ENCODE peak calls at places on chromosomes 1 and 21, in five cellular contexts. One of them, this sample, is unnamed.

GRCh38 chr21:34834307-34834706 is 165.5 kb downstream of the CLIC6 start:
- DNase-seq in heart right ventricle: no peak
- DNase-seq in astrocyte: no peak
- DNase-seq in neural crest cell: no peak
- DNase-seq in GM12865: no peak
- DNase-seq in this sample: no peak

GRCh38 chr1:155893389-155894142 is 17.6 kb downstream of the RIT1 start:
- DNase-seq in heart right ventricle: peak; percentile 52
- DNase-seq in astrocyte: peak; percentile 85
- DNase-seq in neural crest cell: no peak
- DNase-seq in GM12865: no peak
- DNase-seq in this sample: no peak

GRCh38 chr1:15426492-15427279 is 11.6 kb upstream of the CTRC start:
- DNase-seq in heart right ventricle: no peak
- DNase-seq in astrocyte: peak; percentile 53
- DNase-seq in neural crest cell: no peak
- DNase-seq in GM12865: no peak
- DNase-seq in this sample: no peak

GRCh38 chr1:175402336-175402735 is 209.8 kb upstream of the KIAA0040 start:
- DNase-seq in heart right ventricle: no peak
- DNase-seq in astrocyte: no peak
- DNase-seq in neural crest cell: no peak
- DNase-seq in GM12865: no peak
- DNase-seq in this sample: no peak

GRCh38 chr1:4483031-4483625 is 171.3 kb upstream of the AJAP1 start:
- DNase-seq in heart right ventricle: no peak
- DNase-seq in astrocyte: no peak
- DNase-seq in neural crest cell: no peak
- DNase-seq in GM12865: no peak
- DNase-seq in this sample: no peak

GRCh38 chr1:182374101-182374834 is 17.3 kb downstream of the GLUL start:
- DNase-seq in heart right ventricle: no peak
- DNase-seq in astrocyte: no peak
- DNase-seq in neural crest cell: no peak
- DNase-seq in GM12865: no peak
- DNase-seq in this sample: no peak

GRCh38 chr1:35555601-35556477 is 1.4 kb downstream of the KIAA0319L start:
- DNase-seq in heart right ventricle: no peak
- DNase-seq in astrocyte: peak; percentile 72
- DNase-seq in neural crest cell: no peak
- DNase-seq in GM12865: no peak
- DNase-seq in this sample: no peak

GRCh38 chr1:236799001-236799400 is 3.9 kb downstream of the MTR start:
- DNase-seq in heart right ventricle: no peak
- DNase-seq in astrocyte: no peak
- DNase-seq in neural crest cell: no peak
- DNase-seq in GM12865: no peak
- DNase-seq in this sample: no peak

GRCh38 chr1:19010995-19011696 is 54.7 kb upstream of the IFFO2 start:
- DNase-seq in heart right ventricle: no peak
- DNase-seq in astrocyte: peak; percentile 99
- DNase-seq in neural crest cell: peak; percentile 22
- DNase-seq in GM12865: peak; percentile 84
- DNase-seq in this sample: no peak

GRCh38 chr1:115021145-115021544 is 8.5 kb upstream of the TSHB start:
- DNase-seq in heart right ventricle: no peak
- DNase-seq in astrocyte: no peak
- DNase-seq in neural crest cell: no peak
- DNase-seq in GM12865: no peak
- DNase-seq in this sample: no peak

GRCh38 chr1:178531897-178532296 is 19.0 kb downstream of the TEX35 start:
- DNase-seq in heart right ventricle: no peak
- DNase-seq in astrocyte: no peak
- DNase-seq in neural crest cell: no peak
- DNase-seq in GM12865: no peak
- DNase-seq in this sample: no peak

GRCh38 chr1:113928129-113928949 is 785 bp upstream of the HIPK1 start:
- DNase-seq in heart right ventricle: no peak
- DNase-seq in astrocyte: peak; percentile 44
- DNase-seq in neural crest cell: no peak
- DNase-seq in GM12865: peak; percentile 67
- DNase-seq in this sample: no peak

GRCh38 chr1:22851517-22851916 is 121.1 kb downstream of the LACTBL1 start:
- DNase-seq in heart right ventricle: no peak
- DNase-seq in astrocyte: no peak
- DNase-seq in neural crest cell: no peak
- DNase-seq in GM12865: no peak
- DNase-seq in this sample: no peak

GRCh38 chr1:192793983-192794767 is 14.7 kb upstream of the RGS2 start:
- DNase-seq in heart right ventricle: no peak
- DNase-seq in astrocyte: no peak
- DNase-seq in neural crest cell: no peak
- DNase-seq in GM12865: no peak
- DNase-seq in this sample: no peak

GRCh38 chr1:30738040-30738441 is 14.7 kb upstream of the MATN1 start:
- DNase-seq in heart right ventricle: no peak
- DNase-seq in astrocyte: no peak
- DNase-seq in neural crest cell: no peak
- DNase-seq in GM12865: no peak
- DNase-seq in this sample: no peak

GRCh38 chr1:77516106-77516505 is 166.4 kb downstream of the ZZZ3 start:
- DNase-seq in heart right ventricle: no peak
- DNase-seq in astrocyte: no peak
- DNase-seq in neural crest cell: no peak
- DNase-seq in GM12865: no peak
- DNase-seq in this sample: no peak

GRCh38 chr1:21468597-21468996 is 28.7 kb downstream of the NBPF3 start:
- DNase-seq in heart right ventricle: no peak
- DNase-seq in astrocyte: no peak
- DNase-seq in neural crest cell: no peak
- DNase-seq in GM12865: peak; percentile 14
- DNase-seq in this sample: no peak

GRCh38 chr1:1352784-1353388 is 3.7 kb upstream of the DVL1 start:
- DNase-seq in heart right ventricle: no peak
- DNase-seq in astrocyte: no peak
- DNase-seq in neural crest cell: no peak
- DNase-seq in GM12865: no peak
- DNase-seq in this sample: no peak

GRCh38 chr1:226651732-226652105 is 87.4 kb downstream of the ITPKB start:
- DNase-seq in heart right ventricle: no peak
- DNase-seq in astrocyte: no peak
- DNase-seq in neural crest cell: no peak
- DNase-seq in GM12865: no peak
- DNase-seq in this sample: no peak

GRCh38 chr21:41767606-41768370 is 936 bp upstream of the RIPK4 start:
- DNase-seq in heart right ventricle: no peak
- DNase-seq in astrocyte: no peak
- DNase-seq in neural crest cell: no peak
- DNase-seq in GM12865: no peak
- DNase-seq in this sample: no peak

GRCh38 chr1:110058591-110058990 is 11.9 kb downstream of the ALX3 start:
- DNase-seq in heart right ventricle: no peak
- DNase-seq in astrocyte: no peak
- DNase-seq in neural crest cell: no peak
- DNase-seq in GM12865: no peak
- DNase-seq in this sample: no peak

GRCh38 chr21:42683371-42684108 is 30.1 kb downstream of the PDE9A start:
- DNase-seq in heart right ventricle: no peak
- DNase-seq in astrocyte: no peak
- DNase-seq in neural crest cell: no peak
- DNase-seq in GM12865: no peak
- DNase-seq in this sample: no peak

GRCh38 chr21:29771491-29772066 is 168.2 kb downstream of the GRIK1 start:
- DNase-seq in heart right ventricle: no peak
- DNase-seq in astrocyte: no peak
- DNase-seq in neural crest cell: no peak
- DNase-seq in GM12865: no peak
- DNase-seq in this sample: no peak

GRCh38 chr1:22751124-22751531 is 40.5 kb downstream of the EPHB2 start:
- DNase-seq in heart right ventricle: no peak
- DNase-seq in astrocyte: no peak
- DNase-seq in neural crest cell: no peak
- DNase-seq in GM12865: no peak
- DNase-seq in this sample: no peak

GRCh38 chr21:43808367-43808766 is 19.0 kb downstream of the RRP1 start:
- DNase-seq in heart right ventricle: no peak
- DNase-seq in astrocyte: no peak
- DNase-seq in neural crest cell: no peak
- DNase-seq in GM12865: no peak
- DNase-seq in this sample: peak; percentile 85

GRCh38 chr1:87334351-87335174 is 5.9 kb downstream of the LMO4 start:
- DNase-seq in heart right ventricle: no peak
- DNase-seq in astrocyte: peak; percentile 37
- DNase-seq in neural crest cell: peak; percentile 46
- DNase-seq in GM12865: peak; percentile 52
- DNase-seq in this sample: no peak
- TF ChIP-seq CTCF in heart right ventricle: no peak
- TF ChIP-seq CTCF in astrocyte: peak; percentile 22
- TF ChIP-seq CTCF in neural crest cell: peak; percentile 54
- TF ChIP-seq CTCF in GM12865: peak; percentile 25
- TF ChIP-seq CTCF in this sample: peak; percentile 18

DNA sequence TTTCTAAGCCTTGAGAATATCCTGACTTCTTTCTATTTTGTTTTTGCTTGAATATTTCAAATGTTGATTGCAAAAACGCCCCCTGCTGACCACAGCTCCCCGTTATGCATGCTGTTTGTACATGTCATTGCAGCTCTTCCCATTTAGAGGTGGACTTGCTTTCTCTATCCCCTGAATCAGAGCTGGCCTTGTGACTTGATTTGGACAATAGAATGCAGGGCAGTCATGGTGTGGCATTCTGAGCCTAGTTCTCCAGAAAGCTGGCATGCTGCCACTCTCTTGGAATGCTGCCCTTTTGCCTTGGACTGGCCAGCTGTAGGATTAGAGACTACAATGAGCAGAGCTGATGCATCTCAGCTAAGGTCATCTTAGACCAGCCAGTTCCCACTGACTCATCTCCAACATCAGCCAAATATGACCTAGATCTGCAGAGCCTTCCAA is 1561.5 kb downstream of the MRPL39 start:
- DNase-seq in heart right ventricle: peak; percentile 53
- DNase-seq in astrocyte: peak; percentile 93
- DNase-seq in neural crest cell: peak; percentile 1
- DNase-seq in GM12865: peak; percentile 28
- DNase-seq in this sample: no peak
- TF ChIP-seq CTCF in heart right ventricle: peak; percentile 38
- TF ChIP-seq CTCF in astrocyte: peak; percentile 51
- TF ChIP-seq CTCF in neural crest cell: peak; percentile 31
- TF ChIP-seq CTCF in GM12865: peak; percentile 13
- TF ChIP-seq CTCF in this sample: peak; percentile 29

GRCh38 chr1:166902279-166902678 is 26.2 kb upstream of the TADA1 start:
- DNase-seq in heart right ventricle: no peak
- DNase-seq in astrocyte: peak; percentile 58
- DNase-seq in neural crest cell: no peak
- DNase-seq in GM12865: no peak
- DNase-seq in this sample: no peak
- TF ChIP-seq CTCF in heart right ventricle: no peak
- TF ChIP-seq CTCF in astrocyte: no peak
- TF ChIP-seq CTCF in neural crest cell: no peak
- TF ChIP-seq CTCF in GM12865: no peak
- TF ChIP-seq CTCF in this sample: no peak

DNA sequence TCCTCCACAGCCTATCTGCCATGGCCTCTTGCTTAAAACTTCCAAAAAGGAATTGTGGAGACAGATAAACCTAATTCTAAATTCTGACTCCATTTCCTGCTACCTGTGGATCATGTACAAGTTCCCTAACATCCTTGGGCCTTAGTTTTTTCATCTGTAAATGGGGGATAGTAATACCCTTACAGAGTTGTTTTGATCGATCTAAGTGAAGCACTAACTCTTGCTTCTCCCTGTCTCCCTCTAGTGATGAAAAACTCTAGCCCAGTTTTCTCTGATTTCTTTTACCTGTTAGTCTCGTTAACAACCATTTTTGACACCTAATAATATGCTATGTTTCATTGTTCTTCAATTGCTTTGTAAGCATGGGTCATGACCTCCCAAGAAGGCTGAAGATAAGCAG is 65.9 kb downstream of the TM2D1 start:
- DNase-seq in heart right ventricle: no peak
- DNase-seq in astrocyte: no peak
- DNase-seq in neural crest cell: no peak
- DNase-seq in GM12865: no peak
- DNase-seq in this sample: no peak
- TF ChIP-seq CTCF in heart right ventricle: no peak
- TF ChIP-seq CTCF in astrocyte: peak; percentile 9
- TF ChIP-seq CTCF in neural crest cell: peak; percentile 29
- TF ChIP-seq CTCF in GM12865: peak; percentile 19
- TF ChIP-seq CTCF in this sample: peak; percentile 18